ENCODE peak calls at places on chromosomes 7 and 10, in ten cellular contexts. One of them, this sample, is unnamed.
A peak's percentile ranks its signal among the peaks of the same experiment; 100 is the strongest.

GRCh38 chr10:86361134-86362128 is 5.2 kb downstream of the GRID1 start:
- DNase-seq in AG10803: no peak
- DNase-seq in foreskin fibroblast: no peak
- DNase-seq in RWPE2: peak; percentile 34
- DNase-seq in mucosa of descending colon: peak; percentile 6
- DNase-seq in K562: no peak
- DNase-seq in natural killer cell: no peak
- DNase-seq in GM20000: no peak
- DNase-seq in BJ: no peak
- DNase-seq in glutamatergic neuron: peak; percentile 12
- DNase-seq in this sample: no peak

GRCh38 chr10:955127-955819 is 23.8 kb upstream of the LARP4B start:
- DNase-seq in AG10803: no peak
- DNase-seq in foreskin fibroblast: no peak
- DNase-seq in RWPE2: no peak
- DNase-seq in mucosa of descending colon: no peak
- DNase-seq in K562: no peak
- DNase-seq in natural killer cell: no peak
- DNase-seq in GM20000: no peak
- DNase-seq in BJ: no peak
- DNase-seq in glutamatergic neuron: no peak
- DNase-seq in this sample: no peak

GRCh38 chr10:110636932-110637557 is 7.1 kb upstream of the RBM20 start:
- DNase-seq in AG10803: no peak
- DNase-seq in foreskin fibroblast: no peak
- DNase-seq in RWPE2: no peak
- DNase-seq in mucosa of descending colon: no peak
- DNase-seq in K562: no peak
- DNase-seq in natural killer cell: no peak
- DNase-seq in GM20000: no peak
- DNase-seq in BJ: no peak
- DNase-seq in glutamatergic neuron: no peak
- DNase-seq in this sample: no peak

GRCh38 chr7:112580717-112581435 is 100.1 kb downstream of the LSMEM1 start:
- DNase-seq in AG10803: no peak
- DNase-seq in foreskin fibroblast: no peak
- DNase-seq in RWPE2: no peak
- DNase-seq in mucosa of descending colon: no peak
- DNase-seq in K562: no peak
- DNase-seq in natural killer cell: no peak
- DNase-seq in GM20000: no peak
- DNase-seq in BJ: no peak
- DNase-seq in glutamatergic neuron: no peak
- DNase-seq in this sample: no peak

GRCh38 chr10:95183451-95184230 is 10.4 kb upstream of the ACSM6 start:
- DNase-seq in AG10803: peak; percentile 77
- DNase-seq in foreskin fibroblast: peak; percentile 93
- DNase-seq in RWPE2: peak; percentile 77
- DNase-seq in mucosa of descending colon: peak; percentile 92
- DNase-seq in K562: peak; percentile 90
- DNase-seq in natural killer cell: peak; percentile 61
- DNase-seq in GM20000: peak; percentile 95
- DNase-seq in BJ: peak; percentile 18
- DNase-seq in glutamatergic neuron: peak; percentile 94
- DNase-seq in this sample: peak; percentile 94

GRCh38 chr10:121781101-121781500 is 146.7 kb downstream of the ATE1 start:
- DNase-seq in AG10803: no peak
- DNase-seq in foreskin fibroblast: no peak
- DNase-seq in RWPE2: peak; percentile 88
- DNase-seq in mucosa of descending colon: no peak
- DNase-seq in K562: no peak
- DNase-seq in natural killer cell: no peak
- DNase-seq in GM20000: no peak
- DNase-seq in BJ: no peak
- DNase-seq in glutamatergic neuron: no peak
- DNase-seq in this sample: no peak

GRCh38 chr7:126222782-126223181 is 1030.0 kb downstream of the GRM8 start:
- DNase-seq in AG10803: no peak
- DNase-seq in foreskin fibroblast: no peak
- DNase-seq in RWPE2: no peak
- DNase-seq in mucosa of descending colon: peak; percentile 3
- DNase-seq in K562: no peak
- DNase-seq in natural killer cell: no peak
- DNase-seq in GM20000: no peak
- DNase-seq in BJ: no peak
- DNase-seq in glutamatergic neuron: no peak
- DNase-seq in this sample: no peak

GRCh38 chr10:58782876-58783859 is 270.5 kb downstream of the BICC1 start:
- DNase-seq in AG10803: peak; percentile 93
- DNase-seq in foreskin fibroblast: peak; percentile 87
- DNase-seq in RWPE2: no peak
- DNase-seq in mucosa of descending colon: peak; percentile 54
- DNase-seq in K562: no peak
- DNase-seq in natural killer cell: no peak
- DNase-seq in GM20000: no peak
- DNase-seq in BJ: peak; percentile 34
- DNase-seq in glutamatergic neuron: no peak
- DNase-seq in this sample: no peak

GRCh38 chr10:72756674-72757385 is 64.9 kb downstream of the MCU start:
- DNase-seq in AG10803: no peak
- DNase-seq in foreskin fibroblast: no peak
- DNase-seq in RWPE2: no peak
- DNase-seq in mucosa of descending colon: no peak
- DNase-seq in K562: no peak
- DNase-seq in natural killer cell: no peak
- DNase-seq in GM20000: no peak
- DNase-seq in BJ: no peak
- DNase-seq in glutamatergic neuron: no peak
- DNase-seq in this sample: no peak

GRCh38 chr7:74420006-74420405 is 33.7 kb upstream of the GTF2IRD1 start:
- DNase-seq in AG10803: no peak
- DNase-seq in foreskin fibroblast: no peak
- DNase-seq in RWPE2: no peak
- DNase-seq in mucosa of descending colon: no peak
- DNase-seq in K562: no peak
- DNase-seq in natural killer cell: no peak
- DNase-seq in GM20000: no peak
- DNase-seq in BJ: no peak
- DNase-seq in glutamatergic neuron: no peak
- DNase-seq in this sample: no peak
- TF ChIP-seq CTCF in AG10803: no peak
- TF ChIP-seq CTCF in foreskin fibroblast: no peak
- TF ChIP-seq CTCF in RWPE2: no peak
- TF ChIP-seq CTCF in mucosa of descending colon: no peak
- TF ChIP-seq CTCF in K562: no peak
- TF ChIP-seq CTCF in natural killer cell: no peak
- TF ChIP-seq CTCF in GM20000: no peak
- TF ChIP-seq CTCF in BJ: no peak
- TF ChIP-seq CTCF in glutamatergic neuron: no peak
- TF ChIP-seq CTCF in this sample: no peak

GRCh38 chr7:156948361-156948760 is 1.2 kb upstream of the NOM1 start:
- DNase-seq in AG10803: no peak
- DNase-seq in foreskin fibroblast: no peak
- DNase-seq in RWPE2: no peak
- DNase-seq in mucosa of descending colon: no peak
- DNase-seq in K562: no peak
- DNase-seq in natural killer cell: no peak
- DNase-seq in GM20000: no peak
- DNase-seq in BJ: no peak
- DNase-seq in glutamatergic neuron: no peak
- DNase-seq in this sample: no peak

GRCh38 chr7:156947120-156947843 is 2.2 kb upstream of the NOM1 start:
- DNase-seq in AG10803: no peak
- DNase-seq in foreskin fibroblast: peak; percentile 11
- DNase-seq in RWPE2: no peak
- DNase-seq in mucosa of descending colon: no peak
- DNase-seq in K562: no peak
- DNase-seq in natural killer cell: no peak
- DNase-seq in GM20000: no peak
- DNase-seq in BJ: no peak
- DNase-seq in glutamatergic neuron: no peak
- DNase-seq in this sample: no peak

GRCh38 chr7:156944876-156945275 is 4.6 kb upstream of the NOM1 start:
- DNase-seq in AG10803: no peak
- DNase-seq in foreskin fibroblast: no peak
- DNase-seq in RWPE2: no peak
- DNase-seq in mucosa of descending colon: no peak
- DNase-seq in K562: no peak
- DNase-seq in natural killer cell: no peak
- DNase-seq in GM20000: no peak
- DNase-seq in BJ: no peak
- DNase-seq in glutamatergic neuron: no peak
- DNase-seq in this sample: no peak

GRCh38 chr7:156950381-156950858 is 908 bp downstream of the NOM1 start:
- DNase-seq in AG10803: no peak
- DNase-seq in foreskin fibroblast: no peak
- DNase-seq in RWPE2: no peak
- DNase-seq in mucosa of descending colon: no peak
- DNase-seq in K562: no peak
- DNase-seq in natural killer cell: no peak
- DNase-seq in GM20000: no peak
- DNase-seq in BJ: no peak
- DNase-seq in glutamatergic neuron: no peak
- DNase-seq in this sample: no peak

GRCh38 chr7:156949541-156950380 is at the start of gene NOM1:
- DNase-seq in AG10803: peak; percentile 81
- DNase-seq in foreskin fibroblast: peak; percentile 95
- DNase-seq in RWPE2: no peak
- DNase-seq in mucosa of descending colon: peak; percentile 91
- DNase-seq in K562: peak; percentile 96
- DNase-seq in natural killer cell: peak; percentile 93
- DNase-seq in GM20000: peak; percentile 99
- DNase-seq in BJ: no peak
- DNase-seq in glutamatergic neuron: peak; percentile 93
- DNase-seq in this sample: peak; percentile 89
- TF ChIP-seq CTCF in AG10803: peak; percentile 40
- TF ChIP-seq CTCF in foreskin fibroblast: peak; percentile 61
- TF ChIP-seq CTCF in RWPE2: peak; percentile 99
- TF ChIP-seq CTCF in mucosa of descending colon: peak; percentile 97
- TF ChIP-seq CTCF in K562: peak; percentile 93
- TF ChIP-seq CTCF in natural killer cell: peak; percentile 75
- TF ChIP-seq CTCF in GM20000: peak; percentile 86
- TF ChIP-seq CTCF in BJ: peak; percentile 37
- TF ChIP-seq CTCF in glutamatergic neuron: peak; percentile 84
- TF ChIP-seq CTCF in this sample: peak; percentile 82

DNA sequence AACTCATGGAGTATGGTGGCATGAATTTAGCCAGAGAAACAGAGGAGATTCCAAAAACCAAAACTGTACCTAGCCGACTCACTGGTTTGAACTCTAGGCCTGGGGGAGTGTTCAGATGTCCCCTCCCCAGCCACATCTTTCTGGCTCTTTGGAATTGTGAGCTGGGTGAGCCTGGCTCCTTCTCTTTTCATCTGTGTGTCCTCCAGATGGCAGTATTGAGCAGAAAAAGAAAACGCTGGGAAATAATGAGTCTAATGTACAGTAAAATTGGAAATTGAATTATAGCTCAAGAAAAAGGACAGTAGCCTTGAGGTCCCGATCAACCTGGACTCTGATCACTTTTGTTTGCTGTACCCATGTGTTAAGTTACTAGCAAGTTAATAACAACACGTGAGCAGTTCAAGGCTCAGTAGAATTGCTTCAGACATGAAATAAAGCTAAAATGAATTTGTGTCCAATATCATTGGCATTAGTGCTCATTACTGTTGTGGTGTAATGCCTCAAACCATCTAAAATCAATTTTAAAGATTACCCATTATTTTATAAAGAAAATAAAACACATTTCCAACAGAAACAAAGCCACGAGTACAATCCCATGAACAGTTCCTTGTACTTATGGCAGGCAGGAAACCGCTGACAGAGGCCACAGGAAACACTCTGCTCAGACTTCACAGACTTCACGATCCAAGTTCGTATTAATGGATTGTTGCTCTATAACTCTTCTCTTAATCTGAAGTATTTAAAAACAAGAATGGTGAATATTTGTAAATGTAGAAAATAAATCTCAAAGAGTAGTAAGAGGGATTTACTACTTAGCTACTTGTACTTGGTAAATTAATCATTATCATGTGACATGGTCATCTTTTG is 78.1 kb downstream of the SNX10 start:
- DNase-seq in AG10803: peak; percentile 33
- DNase-seq in foreskin fibroblast: peak; percentile 72
- DNase-seq in RWPE2: no peak
- DNase-seq in mucosa of descending colon: no peak
- DNase-seq in K562: peak; percentile 66
- DNase-seq in natural killer cell: no peak
- DNase-seq in GM20000: peak; percentile 54
- DNase-seq in BJ: no peak
- DNase-seq in glutamatergic neuron: no peak
- DNase-seq in this sample: no peak
- TF ChIP-seq CTCF in AG10803: peak; percentile 86
- TF ChIP-seq CTCF in foreskin fibroblast: peak; percentile 80
- TF ChIP-seq CTCF in RWPE2: peak; percentile 83
- TF ChIP-seq CTCF in mucosa of descending colon: peak; percentile 58
- TF ChIP-seq CTCF in K562: peak; percentile 72
- TF ChIP-seq CTCF in natural killer cell: peak; percentile 85
- TF ChIP-seq CTCF in GM20000: peak; percentile 48
- TF ChIP-seq CTCF in BJ: peak; percentile 72
- TF ChIP-seq CTCF in glutamatergic neuron: peak; percentile 85
- TF ChIP-seq CTCF in this sample: peak; percentile 83

GRCh38 chr7:100873599-100874299 is 1.2 kb upstream of the SRRT start:
- DNase-seq in AG10803: no peak
- DNase-seq in foreskin fibroblast: peak; percentile 8
- DNase-seq in RWPE2: no peak
- DNase-seq in mucosa of descending colon: no peak
- DNase-seq in K562: no peak
- DNase-seq in natural killer cell: no peak
- DNase-seq in GM20000: no peak
- DNase-seq in BJ: no peak
- DNase-seq in glutamatergic neuron: no peak
- DNase-seq in this sample: no peak

GRCh38 chr7:100875356-100875751 is 451 bp downstream of the SRRT start:
- DNase-seq in AG10803: no peak
- DNase-seq in foreskin fibroblast: peak; percentile 38
- DNase-seq in RWPE2: no peak
- DNase-seq in mucosa of descending colon: no peak
- DNase-seq in K562: no peak
- DNase-seq in natural killer cell: no peak
- DNase-seq in GM20000: peak; percentile 65
- DNase-seq in BJ: no peak
- DNase-seq in glutamatergic neuron: peak; percentile 62
- DNase-seq in this sample: no peak

GRCh38 chr7:100878013-100878412 is 3.1 kb downstream of the SRRT start:
- DNase-seq in AG10803: no peak
- DNase-seq in foreskin fibroblast: no peak
- DNase-seq in RWPE2: no peak
- DNase-seq in mucosa of descending colon: no peak
- DNase-seq in K562: no peak
- DNase-seq in natural killer cell: no peak
- DNase-seq in GM20000: no peak
- DNase-seq in BJ: no peak
- DNase-seq in glutamatergic neuron: no peak
- DNase-seq in this sample: no peak

GRCh38 chr7:100874300-100874576 is 665 bp upstream of the SRRT start:
- DNase-seq in AG10803: no peak
- DNase-seq in foreskin fibroblast: no peak
- DNase-seq in RWPE2: no peak
- DNase-seq in mucosa of descending colon: peak; percentile 47
- DNase-seq in K562: no peak
- DNase-seq in natural killer cell: no peak
- DNase-seq in GM20000: no peak
- DNase-seq in BJ: no peak
- DNase-seq in glutamatergic neuron: no peak
- DNase-seq in this sample: no peak

GRCh38 chr7:100874577-100875355 is at the start of gene SRRT:
- DNase-seq in AG10803: peak; percentile 97
- DNase-seq in foreskin fibroblast: peak; percentile 99
- DNase-seq in RWPE2: peak; percentile 98
- DNase-seq in mucosa of descending colon: peak; percentile 99
- DNase-seq in K562: peak; percentile 99
- DNase-seq in natural killer cell: peak; percentile 97
- DNase-seq in GM20000: peak; percentile 99
- DNase-seq in BJ: peak; percentile 79
- DNase-seq in glutamatergic neuron: peak; percentile 99
- DNase-seq in this sample: peak; percentile 96
- TF ChIP-seq CTCF in AG10803: peak; percentile 32
- TF ChIP-seq CTCF in foreskin fibroblast: no peak
- TF ChIP-seq CTCF in RWPE2: no peak
- TF ChIP-seq CTCF in mucosa of descending colon: peak; percentile 50
- TF ChIP-seq CTCF in K562: peak; percentile 41
- TF ChIP-seq CTCF in natural killer cell: peak; percentile 12
- TF ChIP-seq CTCF in GM20000: no peak
- TF ChIP-seq CTCF in BJ: peak; percentile 39
- TF ChIP-seq CTCF in glutamatergic neuron: peak; percentile 69
- TF ChIP-seq CTCF in this sample: peak; percentile 62

This sample was measured in mesothelial cell of epicardium.